ENCODE peak calls at places on chromosomes 6 and 20, in ten cellular contexts. I is CD8-positive, alpha-beta T cell; H is cardiac fibroblast; B is GM23338; Q is foreskin keratinocyte; L is fibroblast of mammary gland; F is AG09309; X is upper lobe of right lung; Y is neural crest cell; D is breast epithelium. V is an unnamed sample.

GRCh38 chr6:119442776-119443184 is 93.2 kb upstream of the MAN1A1 start:
- DNase-seq in I (no peak), H (no peak), B (no peak), Q (no peak), L (no peak), F (no peak), X (no peak), Y (no peak), D (no peak), V (peak)

GRCh38 chr6:17439243-17439993 is 46.0 kb downstream of the CAP2 start:
- DNase-seq in I (no peak), H (no peak), B (no peak), Q (no peak), L (no peak), F (no peak), X (no peak), Y (no peak), D (no peak), V (no peak)

GRCh38 chr20:58102252-58102651 is 126.2 kb downstream of the ANKRD60 start:
- DNase-seq in I (no peak), H (peak), B (no peak), Q (peak), L (no peak), F (no peak), X (no peak), Y (no peak), D (no peak), V (no peak)

GRCh38 chr20:46619445-46619844 is 31.8 kb downstream of the SLC13A3 start:
- DNase-seq in I (no peak), H (no peak), B (no peak), Q (no peak), L (peak), F (no peak), X (no peak), Y (no peak), D (no peak), V (no peak)

GRCh38 chr6:143964667-143965066 is 43.4 kb downstream of the PLAGL1 start:
- DNase-seq in I (no peak), H (peak), B (peak), Q (no peak), L (no peak), F (no peak), X (no peak), Y (no peak), D (no peak), V (no peak)

GRCh38 chr6:152232494-152233151 is 404.5 kb downstream of the SYNE1 start:
- DNase-seq in I (no peak), H (peak), B (no peak), Q (no peak), L (peak), F (no peak), X (no peak), Y (no peak), D (no peak), V (no peak)

GRCh38 chr20:36555248-36555647 is 13.9 kb downstream of the MYL9 start:
- DNase-seq in I (no peak), H (no peak), B (no peak), Q (no peak), L (no peak), F (no peak), X (no peak), Y (no peak), D (no peak), V (no peak)

GRCh38 chr6:169626169-169626833 is 75.5 kb downstream of the WDR27 start:
- DNase-seq in I (no peak), H (no peak), B (no peak), Q (no peak), L (no peak), F (no peak), X (no peak), Y (no peak), D (no peak), V (no peak)

GRCh38 chr6:33430991-33431879 is 11.4 kb downstream of the SYNGAP1 start:
- DNase-seq in I (peak), H (peak), B (peak), Q (no peak), L (peak), F (no peak), X (no peak), Y (peak), D (no peak), V (peak)

GRCh38 chr20:34562643-34563042 is 4.1 kb downstream of the MAP1LC3A start:
- DNase-seq in I (no peak), H (peak), B (peak), Q (no peak), L (peak), F (no peak), X (no peak), Y (no peak), D (no peak), V (no peak)

GRCh38 chr20:33667245-33668086 is 723 bp downstream of the ACTL10 start:
- DNase-seq in I (peak), H (peak), B (no peak), Q (peak), L (peak), F (no peak), X (peak), Y (peak), D (peak), V (no peak)

GRCh38 chr6:11996751-11997150 is 15.4 kb upstream of the HIVEP1 start:
- DNase-seq in I (no peak), H (no peak), B (no peak), Q (no peak), L (no peak), F (no peak), X (no peak), Y (no peak), D (no peak), V (no peak)

GRCh38 chr6:484086-484728 is 92.7 kb downstream of the IRF4 start:
- DNase-seq in I (no peak), H (no peak), B (no peak), Q (peak), L (peak), F (no peak), X (no peak), Y (no peak), D (no peak), V (peak)

GRCh38 chr6:159233365-159234101 is 64.3 kb downstream of the FNDC1 start:
- DNase-seq in I (no peak), H (no peak), B (peak), Q (no peak), L (no peak), F (no peak), X (no peak), Y (no peak), D (no peak), V (no peak)

GRCh38 chr6:109513571-109514071 is 30.6 kb upstream of the ZBTB24 start:
- DNase-seq in I (no peak), H (peak), B (peak), Q (peak), L (peak), F (peak), X (no peak), Y (no peak), D (no peak), V (no peak)

GRCh38 chr6:90739802-90740201 is 152.9 kb upstream of the MAP3K7 start:
- DNase-seq in I (no peak), H (no peak), B (no peak), Q (no peak), L (no peak), F (no peak), X (no peak), Y (no peak), D (no peak), V (no peak)

GRCh38 chr20:38229376-38230252 is 30.9 kb downstream of the KIAA1755 start:
- DNase-seq in I (no peak), H (peak), B (peak), Q (no peak), L (peak), F (no peak), X (no peak), Y (peak), D (no peak), V (peak)

GRCh38 chr6:40328376-40328987 is 258.7 kb downstream of the LRFN2 start:
- DNase-seq in I (no peak), H (no peak), B (peak), Q (peak), L (no peak), F (no peak), X (peak), Y (no peak), D (peak), V (peak)

GRCh38 chr20:6744805-6745204 is 22.7 kb upstream of the BMP2 start:
- DNase-seq in I (no peak), H (no peak), B (no peak), Q (no peak), L (no peak), F (no peak), X (no peak), Y (no peak), D (no peak), V (no peak)

GRCh38 chr20:6740096-6740495 is 27.4 kb upstream of the BMP2 start:
- DNase-seq in I (no peak), H (no peak), B (no peak), Q (no peak), L (no peak), F (no peak), X (no peak), Y (no peak), D (no peak), V (no peak)

GRCh38 chr20:6735913-6736845 is 31.3 kb upstream of the BMP2 start:
- DNase-seq in I (no peak), H (no peak), B (peak), Q (no peak), L (no peak), F (no peak), X (no peak), Y (no peak), D (no peak), V (no peak)

GRCh38 chr20:6744171-6744570 is 23.3 kb upstream of the BMP2 start:
- DNase-seq in I (no peak), H (no peak), B (no peak), Q (no peak), L (no peak), F (no peak), X (no peak), Y (no peak), D (no peak), V (no peak)

DNA sequence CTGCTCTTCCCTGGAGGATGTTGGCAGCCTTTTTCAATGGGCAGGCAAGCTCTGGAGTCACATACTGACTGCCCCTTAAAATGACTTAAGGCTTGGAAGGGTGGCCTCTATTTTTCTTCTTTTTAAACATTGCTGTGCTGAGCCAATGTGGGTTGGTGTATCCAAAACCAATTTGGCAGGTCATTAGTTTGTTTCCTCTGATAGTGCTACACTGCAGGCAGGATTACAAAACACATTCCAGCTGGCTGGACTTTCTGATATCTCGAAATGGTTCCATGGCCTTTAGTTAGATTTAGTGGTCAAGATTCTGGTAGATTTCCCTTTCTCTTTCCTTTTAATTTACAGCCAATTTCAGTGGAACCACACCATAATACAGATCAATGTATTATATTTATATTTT is 28.1 kb upstream of the BMP2 start:
- DNase-seq in I (no peak), H (no peak), B (no peak), Q (no peak), L (no peak), F (no peak), X (no peak), Y (no peak), D (no peak), V (no peak)
- TF ChIP-seq CTCF in I (no peak), H (no peak), B (no peak), Q (no peak), L (no peak), F (no peak), X (no peak), Y (no peak), D (no peak), V (no peak)

GRCh38 chr6:165817148-165817547 is 154.1 kb upstream of the PDE10A start:
- DNase-seq in I (no peak), H (no peak), B (no peak), Q (no peak), L (no peak), F (no peak), X (no peak), Y (no peak), D (no peak), V (no peak)

GRCh38 chr6:165807249-165807951 is 144.4 kb upstream of the PDE10A start:
- DNase-seq in I (no peak), H (no peak), B (no peak), Q (no peak), L (peak), F (no peak), X (no peak), Y (no peak), D (no peak), V (no peak)

GRCh38 chr6:165806126-165806810 is 143.2 kb upstream of the PDE10A start:
- DNase-seq in I (no peak), H (no peak), B (no peak), Q (no peak), L (no peak), F (no peak), X (no peak), Y (no peak), D (no peak), V (no peak)

GRCh38 chr6:165814669-165815068 is 151.6 kb upstream of the PDE10A start:
- DNase-seq in I (no peak), H (no peak), B (no peak), Q (no peak), L (no peak), F (no peak), X (no peak), Y (no peak), D (no peak), V (no peak)

GRCh38 chr6:165811512-165811911 is 148.5 kb upstream of the PDE10A start:
- DNase-seq in I (no peak), H (no peak), B (no peak), Q (no peak), L (no peak), F (no peak), X (no peak), Y (no peak), D (no peak), V (no peak)
- TF ChIP-seq CTCF in I (no peak), H (no peak), B (no peak), Q (no peak), L (no peak), F (no peak), X (no peak), Y (no peak), D (no peak), V (no peak)

GRCh38 chr6:41939848-41940758 is 1.5 kb downstream of the CCND3 start:
- DNase-seq in I (no peak), H (peak), B (peak), Q (peak), L (peak), F (no peak), X (no peak), Y (no peak), D (no peak), V (no peak)

GRCh38 chr6:41940759-41941279 is 789 bp downstream of the CCND3 start:
- DNase-seq in I (peak), H (peak), B (peak), Q (peak), L (no peak), F (no peak), X (peak), Y (no peak), D (peak), V (peak)

GRCh38 chr6:41937881-41938574 is 3.6 kb downstream of the CCND3 start:
- DNase-seq in I (peak), H (peak), B (no peak), Q (no peak), L (no peak), F (no peak), X (no peak), Y (no peak), D (no peak), V (no peak)

GRCh38 chr6:41938590-41938989 is 3.0 kb downstream of the CCND3 start:
- DNase-seq in I (no peak), H (no peak), B (no peak), Q (no peak), L (no peak), F (no peak), X (no peak), Y (no peak), D (no peak), V (no peak)

GRCh38 chr6:41939091-41939847 is 2.3 kb downstream of the CCND3 start:
- DNase-seq in I (no peak), H (peak), B (peak), Q (no peak), L (peak), F (no peak), X (peak), Y (no peak), D (no peak), V (no peak)
- TF ChIP-seq CTCF in I (no peak), H (no peak), B (no peak), Q (no peak), L (no peak), F (peak), X (no peak), Y (no peak), D (no peak), V (no peak)

GRCh38 chr20:49889943-49890650 is 25.2 kb downstream of the SPATA2 start:
- DNase-seq in I (no peak), H (no peak), B (peak), Q (no peak), L (no peak), F (no peak), X (no peak), Y (no peak), D (peak), V (no peak)
- TF ChIP-seq CTCF in I (no peak), H (no peak), B (peak), Q (peak), L (peak), F (no peak), X (peak), Y (peak), D (peak), V (no peak)

V was measured in GM20000.